ENCODE peak calls at places on chromosome 16, in seven cellular contexts. R, P, Y, S, O, F and V are unnamed samples.

GRCh38 chr16:74999683-75000480 is 1.1 kb downstream of the ZNRF1 start:
- DNase-seq in P (no peak), S (peak), Y (no peak), O (no peak), R (peak), F (peak), V (no peak)

GRCh38 chr16:81901483-81901882 is 109.8 kb downstream of the SDR42E1 start:
- DNase-seq in P (no peak), R (no peak), F (no peak), O (no peak), Y (no peak), S (no peak), V (no peak)

GRCh38 chr16:73365010-73365409 is 317.1 kb upstream of the ZFHX3 start:
- DNase-seq in Y (no peak), S (no peak), F (no peak), O (no peak), R (peak), P (peak), V (no peak)

GRCh38 chr16:48082516-48082915 is 73.3 kb downstream of the ABCC12 start:
- DNase-seq in O (no peak), F (no peak), Y (no peak), P (peak), S (no peak), R (no peak), V (no peak)

GRCh38 chr16:70419384-70420327 is 19.2 kb downstream of the ST3GAL2 start:
- DNase-seq in P (no peak), S (no peak), Y (no peak), R (no peak), F (no peak), O (no peak), V (no peak)

GRCh38 chr16:66996324-66996982 is 8.1 kb downstream of the CES4A start:
- DNase-seq in S (no peak), R (no peak), Y (peak), P (peak), F (no peak), O (no peak), V (no peak)

GRCh38 chr16:50537533-50538290 is 10.5 kb upstream of the NKD1 start:
- DNase-seq in P (no peak), R (no peak), O (no peak), F (no peak), Y (no peak), S (no peak), V (no peak)

GRCh38 chr16:49454426-49455180 is 81.0 kb downstream of the C16orf78 start:
- DNase-seq in R (no peak), Y (no peak), F (no peak), S (no peak), P (no peak), O (no peak), V (no peak)

GRCh38 chr16:50699345-50700159 is 6.1 kb downstream of the NOD2 start:
- DNase-seq in R (no peak), F (no peak), Y (no peak), P (peak), S (no peak), O (no peak), V (no peak)

GRCh38 chr16:56629531-56629930 is 2.9 kb upstream of the MT1M start:
- DNase-seq in S (no peak), Y (no peak), P (no peak), F (no peak), R (no peak), O (no peak), V (no peak)

GRCh38 chr16:63983401-63983800 is 1138.5 kb downstream of the CDH11 start:
- DNase-seq in P (no peak), Y (no peak), S (no peak), R (no peak), F (no peak), O (no peak), V (no peak)

GRCh38 chr16:65702707-65703402 is 581.0 kb upstream of the CDH11 start:
- DNase-seq in F (no peak), Y (no peak), O (no peak), S (no peak), P (no peak), R (no peak), V (no peak)

GRCh38 chr16:84885024-84885910 is 65.5 kb downstream of the CRISPLD2 start:
- DNase-seq in F (no peak), Y (peak), S (no peak), R (no peak), P (no peak), O (no peak), V (no peak)

GRCh38 chr16:28283798-28284577 is 8.3 kb upstream of the SBK1 start:
- DNase-seq in F (no peak), R (no peak), Y (no peak), O (no peak), P (no peak), S (no peak), V (no peak)

GRCh38 chr16:66295761-66296546 is 70.5 kb upstream of the CDH5 start:
- DNase-seq in O (no peak), P (no peak), R (no peak), S (no peak), Y (no peak), F (peak), V (no peak)

GRCh38 chr16:10624527-10624926 is 44.1 kb upstream of the EMP2 start:
- DNase-seq in O (no peak), S (no peak), R (no peak), F (no peak), P (no peak), Y (no peak), V (no peak)

GRCh38 chr16:83040174-83040573 is 413.4 kb downstream of the CDH13 start:
- DNase-seq in F (no peak), P (peak), O (no peak), R (no peak), Y (no peak), S (no peak), V (peak)

GRCh38 chr16:89658221-89658879 is 714 bp downstream of the SPATA33 start:
- DNase-seq in R (no peak), Y (no peak), O (no peak), S (no peak), F (no peak), P (no peak), V (no peak)

GRCh38 chr16:47732122-47732805 is 271.1 kb downstream of the PHKB start:
- DNase-seq in O (no peak), F (no peak), Y (no peak), S (no peak), P (peak), R (no peak), V (peak)

GRCh38 chr16:8631818-8632217 is 10.3 kb downstream of the METTL22 start:
- DNase-seq in F (no peak), R (no peak), P (no peak), Y (no peak), S (no peak), O (no peak), V (no peak)

GRCh38 chr16:57863434-57864160 is 61.3 kb upstream of the KIFC3 start:
- DNase-seq in F (peak), Y (peak), P (peak), O (no peak), R (peak), S (no peak), V (peak)

GRCh38 chr16:84942786-84943185 is 68.5 kb downstream of the ZDHHC7 start:
- DNase-seq in P (no peak), F (no peak), S (no peak), R (no peak), O (no peak), Y (no peak), V (no peak)

GRCh38 chr16:57039148-57039812 is 49.9 kb downstream of the NLRC5 start:
- DNase-seq in F (no peak), P (peak), O (no peak), R (peak), Y (no peak), S (peak), V (no peak)

GRCh38 chr16:77459534-77460412 is 24.9 kb upstream of the ADAMTS18 start:
- DNase-seq in F (no peak), R (no peak), O (no peak), P (no peak), Y (no peak), S (no peak), V (no peak)

GRCh38 chr16:48906076-48906475 is 296.1 kb upstream of the N4BP1 start:
- DNase-seq in R (no peak), Y (no peak), S (no peak), F (no peak), P (no peak), O (no peak), V (no peak)

GRCh38 chr16:66551362-66551761 is 1.0 kb upstream of the CKLF start:
- DNase-seq in O (no peak), S (no peak), R (peak), F (no peak), Y (no peak), P (peak), V (peak)

GRCh38 chr16:10151718-10152117 is 30.5 kb downstream of the GRIN2A start:
- DNase-seq in F (no peak), R (no peak), O (no peak), P (no peak), S (no peak), Y (no peak), V (no peak)

GRCh38 chr16:6375471-6376075 is 957.1 kb upstream of the RBFOX1 start:
- DNase-seq in P (no peak), O (no peak), F (no peak), S (no peak), R (no peak), Y (no peak), V (no peak)

DNA sequence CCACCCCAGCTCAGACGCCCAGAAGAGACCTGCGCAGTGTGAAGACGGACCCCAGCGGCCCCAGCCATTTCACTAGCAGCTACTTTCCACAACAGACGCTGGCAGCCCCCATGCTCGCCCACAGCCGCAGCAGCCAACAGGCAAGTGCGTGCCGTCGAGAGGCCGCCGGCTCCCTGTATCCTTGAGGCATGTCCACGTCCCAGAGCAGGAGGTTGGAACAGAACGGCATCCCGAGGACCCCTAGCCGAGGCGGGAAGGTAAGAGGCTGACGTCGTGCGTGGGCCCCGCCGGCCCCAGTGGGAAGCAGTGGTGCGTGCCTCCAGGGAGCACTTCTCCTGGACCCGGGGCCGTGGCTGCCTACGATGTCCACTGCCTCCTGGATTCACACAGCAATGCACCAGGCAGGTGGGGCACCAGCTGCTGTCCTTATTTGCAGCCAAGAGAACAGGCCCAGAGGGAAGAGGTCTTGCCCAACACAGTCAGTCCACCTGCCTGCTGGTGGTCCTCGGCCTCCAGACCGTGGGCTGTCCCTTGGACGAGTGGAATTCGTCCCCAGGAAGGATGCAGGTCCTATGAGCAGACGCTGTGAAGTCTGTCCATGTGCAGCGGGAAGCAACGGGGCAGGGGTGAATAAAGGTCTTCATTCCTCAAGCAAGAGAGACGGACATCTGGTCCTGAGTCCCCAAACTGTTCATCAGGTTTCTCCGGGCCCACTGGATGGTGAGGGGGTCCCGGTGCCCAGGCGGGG is 38.5 kb downstream of the SLC7A5 start:
- DNase-seq in R (no peak), F (no peak), P (no peak), S (no peak), O (no peak), Y (no peak), V (no peak)
- TF ChIP-seq POLR2A in R (no peak), F (no peak), P (no peak), S (no peak), O (no peak), Y (no peak), V (no peak)

GRCh38 chr16:30552956-30553355 is 5.2 kb downstream of the ZNF764 start:
- DNase-seq in R (no peak), F (no peak), Y (no peak), O (no peak), P (no peak), S (no peak), V (no peak)
- TF ChIP-seq POLR2A in R (no peak), F (no peak), Y (no peak), O (no peak), P (no peak), S (no peak), V (no peak)

GRCh38 chr16:684067-684794 is at the start of gene JMJD8:
- DNase-seq in O (peak), R (peak), P (peak), Y (peak), S (peak), F (peak), V (no peak)
- TF ChIP-seq POLR2A in O (no peak), R (peak), P (no peak), Y (no peak), S (peak), F (peak), V (peak)

GRCh38 chr16:24552705-24553104 is 13.3 kb downstream of the RBBP6 start:
- DNase-seq in Y (no peak), S (no peak), R (no peak), F (no peak), O (no peak), P (no peak), V (no peak)
- TF ChIP-seq POLR2A in Y (no peak), S (no peak), R (no peak), F (no peak), O (no peak), P (no peak), V (no peak)

GRCh38 chr16:2251281-2252111 is at the start of gene ECI1:
- DNase-seq in Y (peak), S (peak), O (peak), P (peak), F (peak), R (peak), V (peak)
- TF ChIP-seq POLR2A in Y (peak), S (peak), O (no peak), P (no peak), F (peak), R (peak), V (peak)